ENCODE peak calls at places on chromosomes 1 and 21, in six cellular contexts. One of them, this sample, is unnamed. For H3K4me1, the result is how much of the 10 kb centered on the place peaks cover.

GRCh38 chr1:29749021-29749420 is 512.7 kb downstream of the PTPRU start:
- DNase-seq in neural progenitor cell: no peak
- DNase-seq in A673: no peak
- DNase-seq in cardiac muscle cell: no peak
- DNase-seq in left ventricle myocardium inferior: no peak
- DNase-seq in right lobe of liver: no peak
- DNase-seq in this sample: no peak

GRCh38 chr1:178052650-178053461 is 41.0 kb upstream of the RASAL2 start:
- DNase-seq in A673: peak
- DNase-seq in neural progenitor cell: peak
- DNase-seq in cardiac muscle cell: no peak
- DNase-seq in left ventricle myocardium inferior: no peak
- DNase-seq in right lobe of liver: no peak
- DNase-seq in this sample: no peak

GRCh38 chr1:59262631-59263030 is 34.3 kb upstream of the FGGY start:
- DNase-seq in left ventricle myocardium inferior: no peak
- DNase-seq in right lobe of liver: no peak
- DNase-seq in A673: no peak
- DNase-seq in neural progenitor cell: no peak
- DNase-seq in cardiac muscle cell: no peak
- DNase-seq in this sample: no peak

GRCh38 chr1:29893036-29893723 is 656.9 kb downstream of the PTPRU start:
- DNase-seq in neural progenitor cell: no peak
- DNase-seq in right lobe of liver: no peak
- DNase-seq in A673: peak
- DNase-seq in cardiac muscle cell: no peak
- DNase-seq in left ventricle myocardium inferior: no peak
- DNase-seq in this sample: no peak

GRCh38 chr1:7624791-7625355 is 146.2 kb upstream of the VAMP3 start:
- DNase-seq in left ventricle myocardium inferior: no peak
- DNase-seq in right lobe of liver: no peak
- DNase-seq in neural progenitor cell: no peak
- DNase-seq in A673: no peak
- DNase-seq in cardiac muscle cell: no peak
- DNase-seq in this sample: no peak

GRCh38 chr1:205286335-205286950 is 35.1 kb downstream of the NUAK2 start:
- DNase-seq in cardiac muscle cell: no peak
- DNase-seq in A673: no peak
- DNase-seq in neural progenitor cell: no peak
- DNase-seq in left ventricle myocardium inferior: no peak
- DNase-seq in right lobe of liver: no peak
- DNase-seq in this sample: no peak

GRCh38 chr1:156444407-156445001 is 56.1 kb downstream of the MEF2D start:
- DNase-seq in neural progenitor cell: peak
- DNase-seq in right lobe of liver: no peak
- DNase-seq in cardiac muscle cell: peak
- DNase-seq in A673: peak
- DNase-seq in left ventricle myocardium inferior: no peak
- DNase-seq in this sample: no peak

GRCh38 chr1:156146749-156147405 is 6.5 kb upstream of the SEMA4A start:
- DNase-seq in A673: no peak
- DNase-seq in right lobe of liver: no peak
- DNase-seq in left ventricle myocardium inferior: no peak
- DNase-seq in cardiac muscle cell: no peak
- DNase-seq in neural progenitor cell: no peak
- DNase-seq in this sample: no peak

GRCh38 chr1:25770541-25771245 is 29.3 kb upstream of the SELENON start:
- DNase-seq in right lobe of liver: no peak
- DNase-seq in left ventricle myocardium inferior: no peak
- DNase-seq in neural progenitor cell: peak
- DNase-seq in cardiac muscle cell: peak
- DNase-seq in A673: no peak
- DNase-seq in this sample: no peak

GRCh38 chr1:8182034-8182761 is 135.7 kb upstream of the SLC45A1 start:
- DNase-seq in neural progenitor cell: no peak
- DNase-seq in left ventricle myocardium inferior: no peak
- DNase-seq in cardiac muscle cell: no peak
- DNase-seq in right lobe of liver: no peak
- DNase-seq in A673: no peak
- DNase-seq in this sample: no peak

GRCh38 chr1:27455166-27455811 is 34.7 kb downstream of the WASF2 start:
- DNase-seq in cardiac muscle cell: no peak
- DNase-seq in right lobe of liver: no peak
- DNase-seq in left ventricle myocardium inferior: no peak
- DNase-seq in A673: no peak
- DNase-seq in neural progenitor cell: no peak
- DNase-seq in this sample: no peak

GRCh38 chr1:151416231-151416630 is 16.9 kb downstream of the PSMB4 start:
- DNase-seq in neural progenitor cell: no peak
- DNase-seq in left ventricle myocardium inferior: no peak
- DNase-seq in A673: peak
- DNase-seq in right lobe of liver: no peak
- DNase-seq in cardiac muscle cell: no peak
- DNase-seq in this sample: no peak

GRCh38 chr1:155320661-155321576 is at the start of gene RUSC1:
- DNase-seq in right lobe of liver: peak
- DNase-seq in cardiac muscle cell: peak
- DNase-seq in neural progenitor cell: peak
- DNase-seq in A673: peak
- DNase-seq in left ventricle myocardium inferior: peak
- DNase-seq in this sample: peak

GRCh38 chr1:6962956-6963915 is 178.0 kb downstream of the CAMTA1 start:
- DNase-seq in left ventricle myocardium inferior: peak
- DNase-seq in right lobe of liver: peak
- DNase-seq in A673: peak
- DNase-seq in neural progenitor cell: peak
- DNase-seq in cardiac muscle cell: peak
- DNase-seq in this sample: peak

GRCh38 chr1:1348420-1349255 is 580 bp downstream of the DVL1 start:
- DNase-seq in left ventricle myocardium inferior: no peak
- DNase-seq in right lobe of liver: no peak
- DNase-seq in A673: no peak
- DNase-seq in cardiac muscle cell: peak
- DNase-seq in neural progenitor cell: no peak
- DNase-seq in this sample: no peak
- H3K4me1 ChIP-seq in left ventricle myocardium inferior: half or more
- H3K4me1 ChIP-seq in right lobe of liver: under half
- H3K4me1 ChIP-seq in A673: under half
- H3K4me1 ChIP-seq in cardiac muscle cell: under half
- H3K4me1 ChIP-seq in neural progenitor cell: under half
- H3K4me1 ChIP-seq in this sample: under half

DNA sequence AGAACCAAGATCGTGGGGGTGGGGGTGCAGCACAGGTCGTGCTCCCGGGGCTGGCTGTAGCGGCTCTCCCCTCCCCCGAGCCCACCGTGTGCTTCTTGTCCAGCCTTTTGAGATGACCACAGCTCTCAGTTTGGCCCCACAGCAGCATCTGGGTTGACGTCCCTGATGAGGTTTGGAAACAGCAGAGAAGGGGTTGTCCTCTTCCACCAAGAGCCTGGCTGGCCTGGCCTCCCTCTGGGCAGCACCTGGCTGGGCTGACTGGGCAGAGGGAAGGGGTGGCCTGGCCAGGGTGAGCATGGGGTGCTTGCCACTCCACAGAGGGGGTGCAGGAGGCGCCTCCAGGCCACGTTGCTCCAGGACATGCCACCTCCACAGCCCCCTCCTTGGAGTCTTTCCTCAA is 61.5 kb downstream of the SKI start:
- DNase-seq in right lobe of liver: no peak
- DNase-seq in neural progenitor cell: no peak
- DNase-seq in cardiac muscle cell: no peak
- DNase-seq in A673: no peak
- DNase-seq in left ventricle myocardium inferior: no peak
- DNase-seq in this sample: no peak
- H3K4me3 ChIP-seq in right lobe of liver: no peak
- H3K4me3 ChIP-seq in neural progenitor cell: no peak
- H3K4me3 ChIP-seq in cardiac muscle cell: no peak
- H3K4me3 ChIP-seq in A673: no peak
- H3K4me3 ChIP-seq in left ventricle myocardium inferior: peak
- H3K4me3 ChIP-seq in this sample: no peak

DNA sequence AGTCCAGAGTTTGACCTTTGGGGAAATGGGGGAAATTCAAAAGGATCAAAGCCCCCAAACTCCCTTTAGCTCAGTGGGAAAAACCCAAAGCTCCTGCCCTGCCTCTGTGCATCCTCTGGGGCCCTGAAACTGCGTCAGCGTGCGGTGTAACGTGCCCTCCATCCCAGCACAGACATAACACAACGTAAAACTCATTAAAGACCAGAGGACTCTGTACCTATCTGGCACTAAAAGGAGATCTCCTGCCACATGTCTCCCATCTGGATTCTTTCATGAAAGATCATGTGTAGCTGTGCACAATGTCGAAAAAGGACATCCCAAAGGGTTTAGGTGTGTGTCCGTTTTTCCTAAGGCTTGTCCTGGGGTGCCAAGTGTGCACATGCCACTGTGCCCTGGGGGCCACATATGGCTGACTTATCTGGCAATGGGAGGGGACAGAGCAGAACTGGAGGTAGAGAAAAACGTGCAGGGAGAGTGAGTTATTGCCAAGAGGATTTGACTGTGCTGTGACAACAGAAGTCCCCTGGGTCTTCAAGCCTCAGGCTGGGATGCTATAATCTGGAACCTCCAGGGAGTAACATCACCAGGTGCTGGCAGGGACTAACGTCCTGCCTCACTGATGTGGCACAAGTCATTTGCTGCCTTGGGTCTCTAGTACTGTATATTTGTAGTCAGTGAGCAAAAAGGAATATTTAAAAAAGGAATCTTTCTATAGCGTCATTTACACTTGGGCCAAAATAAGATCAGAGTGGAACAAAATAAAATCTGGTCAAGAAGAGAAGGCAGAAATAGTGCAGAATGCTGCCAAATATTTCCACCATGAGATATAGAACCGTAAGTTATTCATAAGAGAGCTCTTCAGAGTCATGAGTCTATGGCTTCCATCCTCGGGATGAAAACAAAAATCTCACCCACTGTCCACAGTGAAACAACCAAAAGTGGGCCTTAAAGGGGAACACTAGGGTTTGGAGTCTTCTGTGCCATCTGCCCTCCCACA is 52.3 kb downstream of the ITPKB start:
- DNase-seq in A673: no peak
- DNase-seq in left ventricle myocardium inferior: no peak
- DNase-seq in neural progenitor cell: no peak
- DNase-seq in cardiac muscle cell: no peak
- DNase-seq in right lobe of liver: no peak
- DNase-seq in this sample: no peak
- H3K27ac ChIP-seq in A673: no peak
- H3K27ac ChIP-seq in left ventricle myocardium inferior: peak
- H3K27ac ChIP-seq in neural progenitor cell: no peak
- H3K27ac ChIP-seq in cardiac muscle cell: no peak
- H3K27ac ChIP-seq in right lobe of liver: no peak
- H3K27ac ChIP-seq in this sample: no peak

GRCh38 chr21:42124081-42124480 is 53.0 kb downstream of the UMODL1 start:
- DNase-seq in left ventricle myocardium inferior: no peak
- DNase-seq in A673: no peak
- DNase-seq in right lobe of liver: no peak
- DNase-seq in neural progenitor cell: no peak
- DNase-seq in cardiac muscle cell: no peak
- DNase-seq in this sample: no peak
- H3K4me1 ChIP-seq in left ventricle myocardium inferior: under half
- H3K4me1 ChIP-seq in A673: under half
- H3K4me1 ChIP-seq in right lobe of liver: under half
- H3K4me1 ChIP-seq in neural progenitor cell: under half
- H3K4me1 ChIP-seq in cardiac muscle cell: under half
- H3K4me1 ChIP-seq in this sample: under half

GRCh38 chr1:109388208-109388711 is 9.5 kb downstream of the SORT1 start:
- DNase-seq in right lobe of liver: no peak
- DNase-seq in left ventricle myocardium inferior: no peak
- DNase-seq in A673: no peak
- DNase-seq in neural progenitor cell: no peak
- DNase-seq in cardiac muscle cell: no peak
- DNase-seq in this sample: no peak

GRCh38 chr1:109391161-109391556 is 6.6 kb downstream of the SORT1 start:
- DNase-seq in left ventricle myocardium inferior: no peak
- DNase-seq in A673: no peak
- DNase-seq in cardiac muscle cell: no peak
- DNase-seq in neural progenitor cell: no peak
- DNase-seq in right lobe of liver: no peak
- DNase-seq in this sample: no peak

GRCh38 chr1:109388884-109389637 is 8.7 kb downstream of the SORT1 start:
- DNase-seq in cardiac muscle cell: no peak
- DNase-seq in left ventricle myocardium inferior: no peak
- DNase-seq in A673: no peak
- DNase-seq in right lobe of liver: no peak
- DNase-seq in neural progenitor cell: no peak
- DNase-seq in this sample: no peak

GRCh38 chr1:109391626-109392025 is 6.1 kb downstream of the SORT1 start:
- DNase-seq in cardiac muscle cell: no peak
- DNase-seq in A673: no peak
- DNase-seq in left ventricle myocardium inferior: no peak
- DNase-seq in neural progenitor cell: no peak
- DNase-seq in right lobe of liver: no peak
- DNase-seq in this sample: no peak

DNA sequence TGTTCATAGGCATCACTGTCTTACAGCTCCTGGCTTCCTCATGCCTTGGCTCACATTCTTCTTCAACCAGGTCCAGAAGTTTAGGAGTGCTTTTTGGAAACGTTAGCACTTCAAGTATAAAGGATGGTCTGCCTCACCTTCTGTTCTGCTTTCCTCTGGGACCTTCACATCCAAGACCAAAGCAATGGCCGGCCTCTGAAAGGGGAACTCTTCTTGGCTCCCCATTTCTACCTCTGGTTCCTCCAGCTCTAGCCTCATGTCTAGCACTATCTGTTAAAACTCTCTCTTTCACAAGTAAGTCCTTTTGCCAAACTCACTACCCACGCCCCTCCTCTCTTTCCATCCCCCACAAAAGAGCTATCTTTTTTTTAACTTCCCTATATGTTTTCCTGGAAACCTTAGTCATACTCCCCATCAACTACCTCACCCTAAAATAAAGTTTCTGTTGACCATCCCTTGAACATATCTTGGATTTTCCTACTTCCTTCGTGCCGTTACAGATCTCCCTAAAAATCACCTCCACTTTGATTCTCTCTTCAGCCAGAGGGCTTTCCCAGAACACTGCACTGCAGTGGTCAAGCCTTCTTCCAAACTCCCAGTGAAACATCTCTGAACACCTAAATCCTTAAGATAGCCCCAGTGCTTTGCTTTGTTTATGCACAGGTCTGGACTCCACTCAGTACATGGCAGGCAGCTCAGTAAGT is 7.9 kb downstream of the SORT1 start:
- DNase-seq in right lobe of liver: no peak
- DNase-seq in A673: no peak
- DNase-seq in cardiac muscle cell: no peak
- DNase-seq in neural progenitor cell: no peak
- DNase-seq in left ventricle myocardium inferior: no peak
- DNase-seq in this sample: no peak
- H3K4me3 ChIP-seq in right lobe of liver: no peak
- H3K4me3 ChIP-seq in A673: no peak
- H3K4me3 ChIP-seq in cardiac muscle cell: no peak
- H3K4me3 ChIP-seq in neural progenitor cell: no peak
- H3K4me3 ChIP-seq in left ventricle myocardium inferior: peak
- H3K4me3 ChIP-seq in this sample: no peak

GRCh38 chr1:243790404-243790803 is 59.6 kb downstream of the AKT3 start:
- DNase-seq in left ventricle myocardium inferior: no peak
- DNase-seq in A673: no peak
- DNase-seq in cardiac muscle cell: no peak
- DNase-seq in neural progenitor cell: no peak
- DNase-seq in right lobe of liver: no peak
- DNase-seq in this sample: no peak
- H3K27ac ChIP-seq in left ventricle myocardium inferior: peak
- H3K27ac ChIP-seq in A673: no peak
- H3K27ac ChIP-seq in cardiac muscle cell: no peak
- H3K27ac ChIP-seq in neural progenitor cell: no peak
- H3K27ac ChIP-seq in right lobe of liver: no peak
- H3K27ac ChIP-seq in this sample: no peak